ENCODE peak calls at places on chromosomes 16 and 17, in six cellular contexts. Z is lower leg skin, B is breast epithelium, I is endothelial cell, X is fibroblast of the aortic adventitia, N is neural crest cell. G is an unnamed sample.

GRCh38 chr16:17369441-17369951 is 101.3 kb downstream of the XYLT1 start:
- DNase-seq in I (no peak), Z (no peak), N (no peak), B (no peak), X (no peak), G (no peak)

GRCh38 chr16:47460755-47461597 is at the start of the genes ITFG1 and PHKB:
- DNase-seq in I (peak), N (peak), Z (peak), X (peak), B (peak), G (peak)

GRCh38 chr17:75115545-75115944 is 5.8 kb downstream of the ARMC7 start:
- DNase-seq in I (no peak), Z (no peak), B (no peak), X (no peak), N (no peak), G (no peak)

GRCh38 chr17:77456951-77457548 is 316.3 kb downstream of the SEC14L1 start:
- DNase-seq in X (no peak), I (no peak), B (no peak), Z (no peak), N (no peak), G (no peak)

GRCh38 chr16:84396537-84397008 is 28.2 kb downstream of the ATP2C2 start:
- DNase-seq in N (no peak), B (no peak), Z (no peak), I (no peak), X (peak), G (peak)

GRCh38 chr17:71287246-71287828 is 833.5 kb upstream of the SOX9 start:
- DNase-seq in N (no peak), B (no peak), X (no peak), I (no peak), Z (no peak), G (no peak)

GRCh38 chr17:79391376-79391775 is 219.5 kb downstream of the RBFOX3 start:
- DNase-seq in B (no peak), X (no peak), N (no peak), Z (no peak), I (no peak), G (no peak)

GRCh38 chr16:75695708-75696107 is 5.6 kb downstream of the DUXB start:
- DNase-seq in I (no peak), X (peak), Z (no peak), B (no peak), N (no peak), G (peak)

GRCh38 chr17:43650471-43650870 is 11.3 kb downstream of the MEOX1 start:
- DNase-seq in X (no peak), I (no peak), N (no peak), Z (no peak), B (no peak), G (no peak)

GRCh38 chr16:28110479-28110878 is 47.0 kb upstream of the GSG1L start:
- DNase-seq in N (no peak), B (no peak), X (peak), I (no peak), Z (no peak), G (no peak)

GRCh38 chr17:45231481-45232116 is 9.9 kb downstream of the FMNL1 start:
- DNase-seq in N (no peak), I (peak), Z (peak), X (no peak), B (no peak), G (no peak)

GRCh38 chr16:818132-818531 is 17.6 kb upstream of the GNG13 start:
- DNase-seq in X (no peak), Z (no peak), N (no peak), B (no peak), I (no peak), G (no peak)

GRCh38 chr17:75094871-75095399 is 7.2 kb downstream of the SLC16A5 start:
- DNase-seq in I (no peak), Z (no peak), B (no peak), N (no peak), X (no peak), G (no peak)

GRCh38 chr17:58577696-58578095 is 63.3 kb upstream of the MTMR4 start:
- DNase-seq in N (peak), Z (peak), I (peak), X (peak), B (no peak), G (peak)

GRCh38 chr16:57493767-57494166 is 7.5 kb upstream of the DOK4 start:
- DNase-seq in X (no peak), B (no peak), Z (no peak), N (no peak), I (no peak), G (no peak)

GRCh38 chr16:49620868-49621239 is 235.1 kb downstream of the ZNF423 start:
- DNase-seq in I (no peak), N (no peak), B (no peak), Z (no peak), X (no peak), G (no peak)

GRCh38 chr17:48729335-48730239 is 1.0 kb upstream of the HOXB13 start:
- DNase-seq in Z (no peak), N (no peak), I (no peak), X (no peak), B (no peak), G (no peak)

GRCh38 chr17:6145946-6146345 is 75.8 kb downstream of the WSCD1 start:
- DNase-seq in Z (peak), N (no peak), I (no peak), B (no peak), X (no peak), G (no peak)

GRCh38 chr17:63702223-63702577 is 2.3 kb upstream of the LIMD2 start:
- DNase-seq in B (no peak), Z (no peak), X (no peak), N (no peak), I (no peak), G (no peak)

GRCh38 chr16:54816471-54816870 is 114.2 kb upstream of the IRX5 start:
- DNase-seq in X (no peak), B (no peak), N (no peak), I (no peak), Z (no peak), G (no peak)

GRCh38 chr16:88202207-88202745 is 180.5 kb upstream of the ZNF469 start:
- DNase-seq in Z (peak), N (no peak), B (peak), I (no peak), X (no peak), G (no peak)

GRCh38 chr17:49779730-49780220 is 8.7 kb upstream of the KAT7 start:
- DNase-seq in B (no peak), I (peak), Z (no peak), X (peak), N (no peak), G (peak)

GRCh38 chr17:28657756-28658155 is 4.0 kb downstream of the SDF2 start:
- DNase-seq in N (no peak), I (no peak), B (no peak), X (peak), Z (peak), G (no peak)

GRCh38 chr17:27456681-27457404 is 595 bp downstream of the KSR1 start:
- DNase-seq in I (peak), X (no peak), Z (no peak), N (peak), B (no peak), G (no peak)

GRCh38 chr17:38428643-38429371 is 543 bp downstream of the ARHGAP23 start:
- DNase-seq in X (peak), Z (peak), B (no peak), N (no peak), I (peak), G (peak)

GRCh38 chr17:63543822-63544420 is 6.4 kb upstream of the DCAF7 start:
- DNase-seq in N (no peak), I (no peak), Z (no peak), X (no peak), B (peak), G (no peak)

GRCh38 chr17:61307905-61308886 is 91.4 kb upstream of the TBX2 start:
- DNase-seq in X (peak), B (no peak), Z (no peak), N (no peak), I (no peak), G (peak)

GRCh38 chr16:73054131-73054496 is 6.2 kb upstream of the ZFHX3 start:
- DNase-seq in I (no peak), Z (no peak), N (no peak), B (no peak), X (peak), G (no peak)

DNA sequence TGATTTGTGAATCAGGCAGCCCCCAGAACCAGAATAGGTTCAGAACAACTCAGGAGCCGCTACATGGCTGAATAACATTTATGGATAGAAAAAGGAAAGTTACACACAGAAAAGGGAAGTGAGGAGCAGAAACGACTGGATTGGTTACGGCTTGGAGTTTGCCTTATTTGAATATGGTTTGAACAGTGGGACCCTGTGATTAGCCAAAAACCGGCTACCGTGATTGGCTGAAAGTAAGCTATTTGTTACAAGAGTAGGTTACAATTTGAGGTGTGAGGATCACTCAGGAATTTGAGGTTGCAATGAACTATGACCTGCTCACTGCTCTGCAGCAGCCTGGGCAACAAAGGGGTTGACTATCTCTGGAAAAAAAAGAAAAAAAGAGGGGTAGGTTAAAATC is 1139.7 kb downstream of the CDH11 start:
- DNase-seq in X (no peak), Z (no peak), I (no peak), N (peak), B (no peak), G (no peak)
- TF ChIP-seq CTCF in X (no peak), Z (no peak), I (no peak), N (no peak), B (no peak), G (no peak)

GRCh38 chr16:89685916-89686315 is 573 bp upstream of the CDK10 start:
- DNase-seq in X (no peak), I (no peak), Z (no peak), B (no peak), N (no peak), G (no peak)

GRCh38 chr16:89688395-89688794 is 1.9 kb downstream of the CDK10 start:
- DNase-seq in X (no peak), N (no peak), I (no peak), B (no peak), Z (no peak), G (no peak)

GRCh38 chr16:89686520-89687091 is at the start of gene CDK10:
- DNase-seq in N (peak), B (peak), X (peak), Z (peak), I (peak), G (peak)

GRCh38 chr16:89689142-89689541 is 2.7 kb downstream of the CDK10 start:
- DNase-seq in B (no peak), X (no peak), I (no peak), Z (no peak), N (no peak), G (no peak)

GRCh38 chr16:89687092-89687940 is 827 bp downstream of the CDK10 start:
- DNase-seq in N (no peak), I (no peak), X (peak), Z (no peak), B (no peak), G (peak)
- TF ChIP-seq CTCF in N (no peak), I (no peak), X (no peak), Z (no peak), B (no peak), G (no peak)

DNA sequence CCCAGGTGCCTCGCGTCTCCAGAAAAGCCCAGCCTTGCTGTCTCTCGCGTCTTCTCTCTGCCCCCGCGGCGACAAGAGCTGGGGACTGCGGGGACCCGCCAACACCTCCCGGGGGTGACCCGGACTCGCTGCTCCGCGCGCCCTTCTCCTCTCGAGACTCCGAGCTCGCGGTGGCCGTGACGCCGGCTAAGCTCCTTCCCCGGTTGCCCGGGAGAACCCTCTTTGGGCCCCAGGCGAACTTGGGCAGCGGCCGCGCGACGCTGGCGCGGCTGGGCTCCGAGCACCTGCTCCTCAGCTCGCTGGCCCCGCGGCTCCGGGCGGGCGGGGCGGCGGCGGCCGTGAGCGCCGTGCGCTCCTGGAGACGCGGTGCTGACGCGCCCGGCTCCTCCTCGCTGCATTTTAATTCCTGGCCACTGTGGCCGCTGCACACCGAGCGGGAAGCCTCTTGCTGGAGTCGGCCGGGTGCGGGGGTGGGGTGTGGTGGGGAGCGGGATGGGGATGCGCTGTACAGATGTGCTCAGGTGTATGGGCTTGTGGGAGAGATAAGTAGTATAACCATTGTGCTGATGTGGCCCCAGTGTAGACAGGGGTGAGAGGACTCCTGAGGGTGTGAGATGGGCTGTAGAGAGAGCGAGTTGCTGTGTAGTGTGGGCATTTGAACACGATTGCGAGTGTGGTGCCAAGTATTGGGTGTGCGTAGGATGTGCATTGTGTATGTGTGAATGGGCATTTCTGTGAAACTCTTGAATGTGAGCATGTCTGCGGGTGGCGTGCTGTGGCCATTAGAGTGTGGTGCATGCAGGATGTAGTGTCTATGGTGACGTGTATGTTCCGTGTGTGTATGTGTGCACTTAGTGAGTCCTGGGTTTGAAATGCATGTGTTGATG is at the start of gene ASIC2:
- DNase-seq in X (no peak), I (peak), N (peak), B (no peak), Z (no peak), G (no peak)
- TF ChIP-seq CTCF in X (no peak), I (no peak), N (peak), B (no peak), Z (no peak), G (no peak)

GRCh38 chr17:162689-163088 is 18.8 kb downstream of the DOC2B start:
- DNase-seq in X (no peak), B (no peak), Z (no peak), I (no peak), N (no peak), G (no peak)

GRCh38 chr17:165939-166338 is 15.5 kb downstream of the DOC2B start:
- DNase-seq in I (no peak), N (no peak), B (no peak), Z (no peak), X (no peak), G (no peak)

GRCh38 chr17:161481-161880 is 20.0 kb downstream of the DOC2B start:
- DNase-seq in N (no peak), Z (no peak), B (no peak), X (no peak), I (no peak), G (no peak)

GRCh38 chr17:164536-165235 is 16.8 kb downstream of the DOC2B start:
- DNase-seq in I (peak), Z (no peak), N (peak), X (peak), B (no peak), G (peak)

DNA sequence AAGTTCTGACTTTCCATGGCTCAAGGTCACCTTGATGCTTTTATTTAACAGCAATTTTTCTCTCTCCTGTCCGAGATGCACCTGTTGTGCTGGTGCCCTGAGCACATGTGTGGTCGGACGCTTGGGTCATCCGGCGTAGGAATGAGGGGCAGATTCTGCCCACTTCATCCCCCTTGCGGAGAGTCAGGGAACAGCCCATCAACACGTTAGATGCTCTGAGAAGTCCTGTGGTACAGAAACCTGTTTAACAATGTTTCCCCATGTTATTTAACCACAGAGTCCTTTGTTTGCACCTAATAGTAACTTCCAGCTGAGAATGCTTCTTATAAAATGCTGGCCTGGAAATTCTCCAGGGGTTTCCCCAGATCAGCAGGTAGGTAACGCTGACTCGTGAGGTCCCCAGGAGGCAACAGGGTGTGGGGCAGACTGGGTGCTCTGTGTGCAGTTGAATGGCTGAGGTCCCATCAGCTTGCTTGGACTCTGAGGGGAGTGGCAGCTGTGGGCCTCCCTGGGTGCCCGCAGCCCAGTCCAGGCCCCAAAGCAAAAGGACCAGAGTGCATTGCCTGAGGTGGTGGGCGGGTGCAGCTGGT is 17.8 kb downstream of the DOC2B start:
- DNase-seq in B (no peak), X (no peak), Z (no peak), N (no peak), I (no peak), G (peak)
- TF ChIP-seq CTCF in B (no peak), X (peak), Z (no peak), N (peak), I (peak), G (peak)

G was measured in MCF 10A.